ENCODE peak calls at places on chromosomes 11 and 22, in eight cellular contexts. One of them, this sample, is unnamed.

GRCh38 chr11:33830903-33831648 is 56.8 kb upstream of the FBXO3 start:
- DNase-seq in NB4: no peak
- DNase-seq in transverse colon: no peak
- DNase-seq in uterus: no peak
- DNase-seq in stomach: no peak
- DNase-seq in suprapubic skin: no peak
- DNase-seq in tibial nerve: no peak
- DNase-seq in ovary: no peak
- DNase-seq in this sample: no peak

GRCh38 chr22:29871684-29872083 is 11.3 kb upstream of the MTMR3 start:
- DNase-seq in NB4: no peak
- DNase-seq in transverse colon: no peak
- DNase-seq in uterus: peak
- DNase-seq in stomach: no peak
- DNase-seq in suprapubic skin: no peak
- DNase-seq in tibial nerve: no peak
- DNase-seq in ovary: no peak
- DNase-seq in this sample: no peak

GRCh38 chr11:97259434-97259833 is 869.6 kb downstream of the JRKL start:
- DNase-seq in NB4: no peak
- DNase-seq in transverse colon: no peak
- DNase-seq in uterus: no peak
- DNase-seq in stomach: no peak
- DNase-seq in suprapubic skin: no peak
- DNase-seq in tibial nerve: no peak
- DNase-seq in ovary: no peak
- DNase-seq in this sample: no peak

GRCh38 chr11:67146516-67147226 is 27.6 kb downstream of the KDM2A start:
- DNase-seq in NB4: no peak
- DNase-seq in transverse colon: no peak
- DNase-seq in uterus: no peak
- DNase-seq in stomach: no peak
- DNase-seq in suprapubic skin: no peak
- DNase-seq in tibial nerve: no peak
- DNase-seq in ovary: no peak
- DNase-seq in this sample: no peak

GRCh38 chr22:49197986-49198704 is 629.5 kb downstream of the BRD1 start:
- DNase-seq in NB4: no peak
- DNase-seq in transverse colon: no peak
- DNase-seq in uterus: no peak
- DNase-seq in stomach: no peak
- DNase-seq in suprapubic skin: peak
- DNase-seq in tibial nerve: no peak
- DNase-seq in ovary: peak
- DNase-seq in this sample: no peak

GRCh38 chr22:26798433-26799065 is 141.2 kb downstream of the MIAT start:
- DNase-seq in NB4: no peak
- DNase-seq in transverse colon: peak
- DNase-seq in uterus: no peak
- DNase-seq in stomach: no peak
- DNase-seq in suprapubic skin: no peak
- DNase-seq in tibial nerve: no peak
- DNase-seq in ovary: no peak
- DNase-seq in this sample: no peak

GRCh38 chr11:117668291-117668690 is 128.7 kb downstream of the DSCAML1 start:
- DNase-seq in NB4: no peak
- DNase-seq in transverse colon: no peak
- DNase-seq in uterus: no peak
- DNase-seq in stomach: no peak
- DNase-seq in suprapubic skin: no peak
- DNase-seq in tibial nerve: no peak
- DNase-seq in ovary: no peak
- DNase-seq in this sample: no peak

GRCh38 chr11:44728085-44728410 is 1.3 kb downstream of the TSPAN18 start:
- DNase-seq in NB4: no peak
- DNase-seq in transverse colon: no peak
- DNase-seq in uterus: no peak
- DNase-seq in stomach: no peak
- DNase-seq in suprapubic skin: no peak
- DNase-seq in tibial nerve: no peak
- DNase-seq in ovary: no peak
- DNase-seq in this sample: no peak

GRCh38 chr11:57474017-57474750 is 13.9 kb downstream of the RTN4RL2 start:
- DNase-seq in NB4: peak
- DNase-seq in transverse colon: no peak
- DNase-seq in uterus: no peak
- DNase-seq in stomach: no peak
- DNase-seq in suprapubic skin: no peak
- DNase-seq in tibial nerve: no peak
- DNase-seq in ovary: no peak
- DNase-seq in this sample: no peak

GRCh38 chr11:40314327-40314726 is 1145.1 kb downstream of the LRRC4C start:
- DNase-seq in NB4: no peak
- DNase-seq in transverse colon: no peak
- DNase-seq in uterus: no peak
- DNase-seq in stomach: no peak
- DNase-seq in suprapubic skin: no peak
- DNase-seq in tibial nerve: no peak
- DNase-seq in ovary: no peak
- DNase-seq in this sample: no peak

GRCh38 chr22:35299717-35300497 is at the start of gene TOM1:
- DNase-seq in NB4: peak
- DNase-seq in transverse colon: peak
- DNase-seq in uterus: peak
- DNase-seq in stomach: peak
- DNase-seq in suprapubic skin: peak
- DNase-seq in tibial nerve: peak
- DNase-seq in ovary: peak
- DNase-seq in this sample: peak

GRCh38 chr11:419248-420005 is 4.6 kb upstream of the SIGIRR start:
- DNase-seq in NB4: no peak
- DNase-seq in transverse colon: peak
- DNase-seq in uterus: no peak
- DNase-seq in stomach: no peak
- DNase-seq in suprapubic skin: no peak
- DNase-seq in tibial nerve: no peak
- DNase-seq in ovary: no peak
- DNase-seq in this sample: no peak

GRCh38 chr11:46952553-46952952 is 16.0 kb downstream of the CSTPP1 start:
- DNase-seq in NB4: no peak
- DNase-seq in transverse colon: no peak
- DNase-seq in uterus: no peak
- DNase-seq in stomach: no peak
- DNase-seq in suprapubic skin: no peak
- DNase-seq in tibial nerve: no peak
- DNase-seq in ovary: no peak
- DNase-seq in this sample: no peak

GRCh38 chr22:36386351-36386899 is 1.3 kb downstream of the MYH9 start:
- DNase-seq in NB4: peak
- DNase-seq in transverse colon: peak
- DNase-seq in uterus: no peak
- DNase-seq in stomach: no peak
- DNase-seq in suprapubic skin: no peak
- DNase-seq in tibial nerve: no peak
- DNase-seq in ovary: no peak
- DNase-seq in this sample: no peak

GRCh38 chr11:12838463-12839120 is 164.4 kb downstream of the TEAD1 start:
- DNase-seq in NB4: no peak
- DNase-seq in transverse colon: no peak
- DNase-seq in uterus: no peak
- DNase-seq in stomach: no peak
- DNase-seq in suprapubic skin: no peak
- DNase-seq in tibial nerve: no peak
- DNase-seq in ovary: no peak
- DNase-seq in this sample: peak
- TF ChIP-seq POLR2A in NB4: no peak
- TF ChIP-seq POLR2A in transverse colon: no peak
- TF ChIP-seq POLR2A in uterus: no peak
- TF ChIP-seq POLR2A in stomach: no peak
- TF ChIP-seq POLR2A in suprapubic skin: no peak
- TF ChIP-seq POLR2A in tibial nerve: no peak
- TF ChIP-seq POLR2A in ovary: no peak
- TF ChIP-seq POLR2A in this sample: no peak

DNA sequence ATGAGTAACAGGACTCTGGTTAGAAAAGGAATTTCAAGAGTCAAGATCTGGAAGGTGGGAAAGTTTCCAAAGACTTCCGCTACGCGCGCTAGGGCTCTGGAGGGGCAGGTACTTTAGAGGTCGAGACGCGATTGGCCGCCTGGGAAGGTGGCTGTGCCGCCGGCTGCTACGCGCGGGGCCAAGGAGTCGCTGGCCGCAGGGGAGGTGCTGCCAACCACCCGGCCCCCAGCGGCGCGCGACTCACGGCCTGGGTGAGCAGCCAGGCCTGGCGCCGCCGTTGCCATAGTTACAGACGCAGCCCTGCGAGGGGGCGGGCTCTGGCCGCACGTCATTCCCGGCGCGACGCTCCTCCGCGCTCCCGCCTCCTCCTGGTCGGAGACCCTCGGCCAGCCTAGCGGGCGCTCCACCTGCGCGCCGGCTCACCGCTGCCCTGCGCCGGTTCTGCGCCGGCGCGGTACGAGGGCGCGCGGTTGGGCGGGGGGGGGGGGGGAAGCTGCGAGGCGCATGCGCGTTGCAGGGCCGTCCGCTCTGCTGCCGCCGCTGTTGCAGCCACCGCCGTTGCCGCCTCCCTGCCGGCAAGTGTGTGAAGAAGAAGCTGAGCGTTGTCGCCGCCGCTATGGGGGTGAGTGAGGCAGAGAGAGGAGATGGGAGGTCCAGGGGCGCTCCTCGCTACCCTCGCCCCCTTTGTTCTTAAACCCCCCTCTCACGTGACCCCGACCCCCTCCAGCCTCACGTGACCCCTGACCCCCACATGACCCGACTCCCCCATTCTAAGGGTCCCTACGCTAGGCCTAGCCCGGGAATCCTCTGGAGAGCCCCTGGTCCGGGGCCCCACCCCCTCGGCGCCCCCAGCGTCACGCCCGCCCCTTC is at the start of gene NAA40:
- DNase-seq in NB4: peak
- DNase-seq in transverse colon: peak
- DNase-seq in uterus: peak
- DNase-seq in stomach: peak
- DNase-seq in suprapubic skin: peak
- DNase-seq in tibial nerve: peak
- DNase-seq in ovary: peak
- DNase-seq in this sample: peak
- TF ChIP-seq CTCF in NB4: no peak
- TF ChIP-seq CTCF in transverse colon: no peak
- TF ChIP-seq CTCF in uterus: peak
- TF ChIP-seq CTCF in stomach: no peak
- TF ChIP-seq CTCF in suprapubic skin: no peak
- TF ChIP-seq CTCF in tibial nerve: no peak
- TF ChIP-seq CTCF in ovary: peak
- TF ChIP-seq CTCF in this sample: no peak

DNA sequence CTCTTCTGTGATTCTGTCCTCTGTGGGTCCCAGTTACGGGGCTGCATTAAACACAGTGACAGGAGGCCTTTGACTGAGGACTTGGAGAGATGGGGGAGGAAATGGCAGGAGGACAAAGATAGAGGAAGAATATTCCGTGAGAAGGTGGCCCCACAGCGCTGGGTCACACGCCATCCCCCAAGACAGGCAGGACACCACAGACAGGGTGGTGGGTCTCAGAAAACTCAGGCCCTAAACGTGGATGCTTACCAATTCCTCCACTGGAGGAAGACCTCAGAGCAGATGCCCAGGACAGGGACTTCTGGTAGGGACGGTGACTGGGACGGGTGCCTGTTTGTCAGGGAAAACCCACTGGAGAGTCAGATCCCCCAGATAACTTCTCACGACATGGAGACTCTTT is 34.0 kb downstream of the IGLL5 start:
- DNase-seq in NB4: no peak
- DNase-seq in transverse colon: no peak
- DNase-seq in uterus: no peak
- DNase-seq in stomach: no peak
- DNase-seq in suprapubic skin: no peak
- DNase-seq in tibial nerve: no peak
- DNase-seq in ovary: no peak
- DNase-seq in this sample: no peak
- TF ChIP-seq POLR2A in NB4: no peak
- TF ChIP-seq POLR2A in transverse colon: no peak
- TF ChIP-seq POLR2A in uterus: no peak
- TF ChIP-seq POLR2A in stomach: no peak
- TF ChIP-seq POLR2A in suprapubic skin: no peak
- TF ChIP-seq POLR2A in tibial nerve: no peak
- TF ChIP-seq POLR2A in ovary: no peak
- TF ChIP-seq POLR2A in this sample: no peak

GRCh38 chr11:127136438-127136837 is 135.9 kb upstream of the KIRREL3 start:
- DNase-seq in NB4: no peak
- DNase-seq in transverse colon: no peak
- DNase-seq in uterus: no peak
- DNase-seq in stomach: no peak
- DNase-seq in suprapubic skin: no peak
- DNase-seq in tibial nerve: no peak
- DNase-seq in ovary: no peak
- DNase-seq in this sample: no peak
- TF ChIP-seq CTCF in NB4: peak
- TF ChIP-seq CTCF in transverse colon: no peak
- TF ChIP-seq CTCF in uterus: no peak
- TF ChIP-seq CTCF in stomach: no peak
- TF ChIP-seq CTCF in suprapubic skin: no peak
- TF ChIP-seq CTCF in tibial nerve: no peak
- TF ChIP-seq CTCF in ovary: no peak
- TF ChIP-seq CTCF in this sample: no peak

GRCh38 chr22:46800102-46800857 is 37.8 kb downstream of the TBC1D22A start:
- DNase-seq in NB4: no peak
- DNase-seq in transverse colon: no peak
- DNase-seq in uterus: no peak
- DNase-seq in stomach: no peak
- DNase-seq in suprapubic skin: no peak
- DNase-seq in tibial nerve: no peak
- DNase-seq in ovary: no peak
- DNase-seq in this sample: peak

GRCh38 chr22:46799626-46800025 is 37.2 kb downstream of the TBC1D22A start:
- DNase-seq in NB4: no peak
- DNase-seq in transverse colon: no peak
- DNase-seq in uterus: no peak
- DNase-seq in stomach: no peak
- DNase-seq in suprapubic skin: no peak
- DNase-seq in tibial nerve: no peak
- DNase-seq in ovary: no peak
- DNase-seq in this sample: no peak

GRCh38 chr22:46801826-46802607 is 39.6 kb downstream of the TBC1D22A start:
- DNase-seq in NB4: no peak
- DNase-seq in transverse colon: no peak
- DNase-seq in uterus: no peak
- DNase-seq in stomach: no peak
- DNase-seq in suprapubic skin: no peak
- DNase-seq in tibial nerve: no peak
- DNase-seq in ovary: no peak
- DNase-seq in this sample: no peak

GRCh38 chr22:46802608-46803027 is 40.2 kb downstream of the TBC1D22A start:
- DNase-seq in NB4: no peak
- DNase-seq in transverse colon: no peak
- DNase-seq in uterus: no peak
- DNase-seq in stomach: no peak
- DNase-seq in suprapubic skin: no peak
- DNase-seq in tibial nerve: no peak
- DNase-seq in ovary: no peak
- DNase-seq in this sample: peak

GRCh38 chr22:46801331-46801811 is 38.9 kb downstream of the TBC1D22A start:
- DNase-seq in NB4: no peak
- DNase-seq in transverse colon: no peak
- DNase-seq in uterus: no peak
- DNase-seq in stomach: no peak
- DNase-seq in suprapubic skin: no peak
- DNase-seq in tibial nerve: no peak
- DNase-seq in ovary: no peak
- DNase-seq in this sample: no peak
- TF ChIP-seq POLR2A in NB4: no peak
- TF ChIP-seq POLR2A in transverse colon: no peak
- TF ChIP-seq POLR2A in uterus: no peak
- TF ChIP-seq POLR2A in stomach: no peak
- TF ChIP-seq POLR2A in suprapubic skin: no peak
- TF ChIP-seq POLR2A in tibial nerve: no peak
- TF ChIP-seq POLR2A in ovary: no peak
- TF ChIP-seq POLR2A in this sample: no peak